ENCODE peak calls at places on chromosome 13, in ten cellular contexts. K is AG04449, A is thoracic aorta, B is mesenchymal stem cell, D is fibroblast of lung, S is IMR-90, F is heart right ventricle, Y is GM23338, E is foreskin fibroblast, I is osteoblast. M is an unnamed sample.

GRCh38 chr13:43664700-43665191 is 122.0 kb downstream of the ENOX1 start:
- DNase-seq in K (peak), A (no peak), B (peak), D (peak), S (peak), F (no peak), Y (peak), E (peak), I (no peak), M (peak)

GRCh38 chr13:52868190-52868589 is 19.8 kb upstream of the PCDH8 start:
- DNase-seq in K (no peak), A (no peak), B (no peak), D (no peak), S (no peak), F (no peak), Y (no peak), E (no peak), I (no peak), M (no peak)

GRCh38 chr13:35923347-35923746 is 207.8 kb downstream of the DCLK1 start:
- DNase-seq in K (no peak), A (no peak), B (peak), D (peak), S (peak), F (peak), Y (no peak), E (peak), I (peak), M (no peak)

GRCh38 chr13:100668408-100668807 is 6.2 kb downstream of the TMTC4 start:
- DNase-seq in K (no peak), A (no peak), B (no peak), D (peak), S (peak), F (no peak), Y (no peak), E (peak), I (no peak), M (no peak)

GRCh38 chr13:40568672-40569350 is 97.6 kb downstream of the FOXO1 start:
- DNase-seq in K (no peak), A (no peak), B (peak), D (peak), S (no peak), F (no peak), Y (no peak), E (no peak), I (peak), M (peak)

GRCh38 chr13:77437267-77437666 is 98.2 kb upstream of the SCEL start:
- DNase-seq in K (no peak), A (no peak), B (no peak), D (no peak), S (no peak), F (no peak), Y (no peak), E (no peak), I (no peak), M (no peak)

GRCh38 chr13:75963318-75963717 is 327.2 kb downstream of the LMO7 start:
- DNase-seq in K (no peak), A (no peak), B (peak), D (no peak), S (no peak), F (no peak), Y (peak), E (no peak), I (no peak), M (no peak)

GRCh38 chr13:97322740-97323342 is 100.7 kb downstream of the MBNL2 start:
- DNase-seq in K (no peak), A (no peak), B (no peak), D (peak), S (peak), F (no peak), Y (no peak), E (peak), I (no peak), M (no peak)

GRCh38 chr13:41418027-41418426 is 39.3 kb upstream of the RGCC start:
- DNase-seq in K (peak), A (no peak), B (peak), D (peak), S (peak), F (no peak), Y (no peak), E (peak), I (peak), M (no peak)

GRCh38 chr13:90806905-90807304 is 540.6 kb upstream of the MIR17HG start:
- DNase-seq in K (no peak), A (no peak), B (no peak), D (no peak), S (no peak), F (no peak), Y (no peak), E (no peak), I (no peak), M (no peak)

GRCh38 chr13:94411747-94412146 is 67.7 kb downstream of the DCT start:
- DNase-seq in K (no peak), A (no peak), B (no peak), D (no peak), S (no peak), F (no peak), Y (no peak), E (no peak), I (peak), M (no peak)

GRCh38 chr13:39353988-39354387 is 249.0 kb downstream of the LHFPL6 start:
- DNase-seq in K (peak), A (no peak), B (peak), D (peak), S (peak), F (no peak), Y (no peak), E (peak), I (peak), M (no peak)

GRCh38 chr13:32499538-32500210 is 38.9 kb downstream of the N4BP2L2 start:
- DNase-seq in K (no peak), A (no peak), B (no peak), D (no peak), S (no peak), F (no peak), Y (no peak), E (no peak), I (peak), M (no peak)
- H3K4me3 ChIP-seq in K (no peak), A (no peak), B (no peak), D (no peak), S (no peak), F (no peak), Y (no peak), E (no peak), I (no peak), M (no peak)

GRCh38 chr13:107865643-107866006 is 349.7 kb downstream of the LIG4 start:
- DNase-seq in K (no peak), A (no peak), B (peak), D (peak), S (peak), F (no peak), Y (no peak), E (no peak), I (peak), M (peak)
- H3K4me3 ChIP-seq in K (peak), A (peak), B (peak), D (peak), S (peak), F (peak), Y (peak), E (peak), I (peak), M (peak)

GRCh38 chr13:50801087-50801931 is 42.2 kb downstream of the DLEU7 start:
- DNase-seq in K (peak), A (no peak), B (peak), D (peak), S (peak), F (peak), Y (peak), E (peak), I (peak), M (peak)

GRCh38 chr13:50798923-50799322 is 44.6 kb downstream of the DLEU7 start:
- DNase-seq in K (no peak), A (no peak), B (no peak), D (peak), S (no peak), F (no peak), Y (no peak), E (peak), I (no peak), M (no peak)

GRCh38 chr13:50796463-50796862 is 47.0 kb downstream of the DLEU7 start:
- DNase-seq in K (no peak), A (no peak), B (no peak), D (no peak), S (no peak), F (no peak), Y (no peak), E (no peak), I (no peak), M (no peak)

GRCh38 chr13:50797081-50797480 is 46.4 kb downstream of the DLEU7 start:
- DNase-seq in K (no peak), A (no peak), B (no peak), D (no peak), S (no peak), F (no peak), Y (no peak), E (no peak), I (no peak), M (no peak)

GRCh38 chr13:50800091-50800739 is 43.3 kb downstream of the DLEU7 start:
- DNase-seq in K (no peak), A (no peak), B (peak), D (no peak), S (no peak), F (no peak), Y (no peak), E (no peak), I (no peak), M (no peak)
- H3K4me3 ChIP-seq in K (no peak), A (no peak), B (no peak), D (no peak), S (no peak), F (no peak), Y (no peak), E (no peak), I (no peak), M (no peak)

GRCh38 chr13:50074843-50075242 is 59.6 kb downstream of the KCNRG start:
- DNase-seq in K (no peak), A (no peak), B (no peak), D (no peak), S (no peak), F (no peak), Y (no peak), E (no peak), I (no peak), M (no peak)
- H3K4me3 ChIP-seq in K (no peak), A (peak), B (no peak), D (no peak), S (no peak), F (no peak), Y (no peak), E (no peak), I (peak), M (no peak)

GRCh38 chr13:113806104-113806471 is 47.1 kb downstream of the TMEM255B start:
- DNase-seq in K (no peak), A (no peak), B (no peak), D (no peak), S (no peak), F (no peak), Y (no peak), E (no peak), I (no peak), M (no peak)
- H3K4me3 ChIP-seq in K (no peak), A (no peak), B (no peak), D (no peak), S (no peak), F (no peak), Y (no peak), E (no peak), I (no peak), M (no peak)

DNA sequence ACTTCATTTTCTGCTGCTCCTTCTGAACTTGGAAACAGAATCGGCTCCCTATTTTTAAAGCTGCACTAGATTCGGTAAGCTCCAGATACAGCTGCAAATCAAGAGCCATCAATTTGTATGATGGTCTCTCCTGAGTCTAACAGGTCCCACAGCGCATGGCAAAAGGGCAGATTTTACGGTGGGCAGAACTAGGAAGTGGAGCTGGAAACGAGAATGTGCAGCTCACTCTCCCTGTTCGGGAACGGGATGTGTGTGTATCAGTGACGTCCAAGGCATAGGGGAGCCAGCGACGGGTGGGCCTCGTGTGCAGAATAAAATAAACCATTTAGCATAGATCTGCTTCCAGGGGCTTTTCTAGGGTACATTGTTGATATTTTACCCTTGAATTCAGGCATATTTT is 74.2 kb downstream of the COL4A1 start:
- DNase-seq in K (no peak), A (no peak), B (no peak), D (no peak), S (no peak), F (peak), Y (no peak), E (peak), I (no peak), M (no peak)
- H3K4me3 ChIP-seq in K (no peak), A (peak), B (no peak), D (no peak), S (no peak), F (no peak), Y (no peak), E (peak), I (no peak), M (no peak)

GRCh38 chr13:60753641-60754040 is 356.6 kb downstream of the TDRD3 start:
- DNase-seq in K (no peak), A (no peak), B (peak), D (no peak), S (no peak), F (no peak), Y (no peak), E (no peak), I (peak), M (no peak)

GRCh38 chr13:60754691-60755090 is 357.7 kb downstream of the TDRD3 start:
- DNase-seq in K (no peak), A (no peak), B (no peak), D (no peak), S (no peak), F (no peak), Y (no peak), E (no peak), I (no peak), M (no peak)

GRCh38 chr13:60755380-60756163 is 358.6 kb downstream of the TDRD3 start:
- DNase-seq in K (no peak), A (no peak), B (no peak), D (peak), S (no peak), F (no peak), Y (peak), E (no peak), I (no peak), M (peak)

GRCh38 chr13:60756306-60756705 is 359.3 kb downstream of the TDRD3 start:
- DNase-seq in K (no peak), A (no peak), B (peak), D (peak), S (no peak), F (no peak), Y (peak), E (no peak), I (no peak), M (no peak)

GRCh38 chr13:60754211-60754610 is 357.2 kb downstream of the TDRD3 start:
- DNase-seq in K (no peak), A (no peak), B (no peak), D (no peak), S (no peak), F (no peak), Y (peak), E (no peak), I (no peak), M (no peak)
- H3K4me3 ChIP-seq in K (no peak), A (no peak), B (no peak), D (no peak), S (no peak), F (no peak), Y (no peak), E (no peak), I (no peak), M (no peak)

DNA sequence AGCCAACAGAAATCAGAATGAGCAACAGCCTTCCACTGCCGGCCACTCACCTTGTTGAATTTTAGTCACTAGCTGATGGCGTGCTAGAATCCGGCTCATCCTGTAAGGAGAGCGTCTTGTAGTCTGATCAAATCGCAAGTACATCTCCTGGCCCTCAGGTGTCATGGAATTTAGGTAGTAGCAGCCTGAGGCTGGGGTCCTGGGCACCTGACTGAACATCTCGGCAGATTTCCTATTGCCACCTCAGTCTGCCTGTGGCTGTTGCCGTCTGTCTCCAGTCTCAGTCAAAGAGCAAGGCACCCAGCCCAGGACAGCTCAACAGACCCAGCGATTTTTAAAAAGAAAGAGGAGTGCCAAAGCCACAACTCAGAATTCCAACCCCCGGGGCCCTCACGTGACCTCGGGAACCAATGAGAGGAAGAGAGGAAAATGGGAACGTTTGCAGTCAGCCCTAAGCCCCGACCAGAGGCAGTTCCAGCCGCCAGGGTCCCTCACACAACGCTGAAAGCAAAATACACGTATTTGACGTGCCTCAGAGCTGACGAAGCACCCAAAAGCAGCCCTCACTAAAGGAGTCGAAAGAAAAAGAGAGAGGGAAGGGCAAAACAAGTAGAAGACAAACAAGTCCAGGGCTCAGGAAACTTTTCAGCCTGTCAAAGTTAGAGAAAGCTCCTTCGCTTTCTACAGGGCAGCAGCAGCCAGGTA is at the start of gene STARD13:
- DNase-seq in K (peak), A (peak), B (peak), D (peak), S (peak), F (peak), Y (peak), E (peak), I (peak), M (peak)
- H3K4me3 ChIP-seq in K (peak), A (peak), B (peak), D (peak), S (peak), F (peak), Y (peak), E (peak), I (peak), M (peak)

GRCh38 chr13:87810920-87811344 is 139.8 kb downstream of the SLITRK5 start:
- DNase-seq in K (no peak), A (no peak), B (no peak), D (no peak), S (no peak), F (no peak), Y (peak), E (no peak), I (no peak), M (no peak)
- H3K4me3 ChIP-seq in K (no peak), A (no peak), B (no peak), D (no peak), S (no peak), F (no peak), Y (no peak), E (no peak), I (no peak), M (peak)

DNA sequence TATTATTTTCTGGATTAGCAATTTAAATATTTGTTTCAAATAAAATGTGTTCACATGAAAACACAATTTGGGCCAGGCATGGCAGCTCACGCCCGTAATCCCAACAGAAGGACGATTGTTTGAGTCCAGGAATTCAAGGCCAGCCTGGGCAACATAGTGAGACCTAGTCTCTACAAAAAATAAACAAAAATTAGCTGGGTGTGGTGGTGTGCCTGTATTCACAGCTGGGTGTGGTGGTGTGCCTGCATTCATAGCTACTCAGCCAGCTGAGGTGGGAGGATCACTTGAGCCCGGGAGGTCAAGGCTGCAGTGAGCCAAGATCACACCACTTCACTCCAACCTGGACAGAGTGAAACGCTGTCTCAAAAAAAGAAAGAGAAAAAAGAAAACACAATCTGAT is 46.4 kb downstream of the KPNA3 start:
- DNase-seq in K (no peak), A (no peak), B (no peak), D (no peak), S (no peak), F (no peak), Y (no peak), E (no peak), I (no peak), M (no peak)
- H3K4me3 ChIP-seq in K (no peak), A (no peak), B (no peak), D (no peak), S (no peak), F (no peak), Y (no peak), E (no peak), I (no peak), M (no peak)

M was measured in H7.